ENCODE peak calls at places on chromosomes 1 and 21, in four cellular contexts. Z, M, T and N are unnamed samples. For H3K4me1, the result is how much of the 10 kb centered on the place peaks cover.

GRCh38 chr21:42113926-42114409 is 42.9 kb downstream of the UMODL1 start:
- DNase-seq in Z (no peak), M (no peak), T (no peak), N (no peak)

GRCh38 chr1:44254392-44254791 is 41.1 kb downstream of the DMAP1 start:
- DNase-seq in Z (no peak), M (no peak), T (no peak), N (no peak)

GRCh38 chr1:241411776-241412338 is 54.9 kb upstream of the RGS7 start:
- DNase-seq in Z (no peak), M (no peak), T (no peak), N (peak)

GRCh38 chr1:187665513-187665912 is 836.8 kb downstream of the PLA2G4A start:
- DNase-seq in Z (no peak), M (no peak), T (no peak), N (no peak)

GRCh38 chr1:150234647-150235435 is 1.1 kb downstream of the ANP32E start:
- DNase-seq in Z (peak), M (peak), T (peak), N (peak)

GRCh38 chr1:87449348-87449963 is 120.8 kb downstream of the LMO4 start:
- DNase-seq in Z (no peak), M (no peak), T (peak), N (no peak)

GRCh38 chr1:222064388-222065201 is 322.7 kb upstream of the DUSP10 start:
- DNase-seq in Z (no peak), M (no peak), T (peak), N (peak)

GRCh38 chr1:14909273-14909672 is 244.3 kb upstream of the TMEM51 start:
- DNase-seq in Z (no peak), M (no peak), T (no peak), N (no peak)

GRCh38 chr1:46246548-46247432 is 773 bp upstream of the RAD54L start:
- DNase-seq in Z (peak), M (no peak), T (no peak), N (peak)

GRCh38 chr1:238628130-238628529 is 737.4 kb upstream of the ZP4 start:
- DNase-seq in Z (no peak), M (no peak), T (no peak), N (no peak)

GRCh38 chr1:224234017-224234416 is 51.0 kb downstream of the DEGS1 start:
- DNase-seq in Z (no peak), M (no peak), T (no peak), N (no peak)

GRCh38 chr1:202860744-202861419 is 28.1 kb downstream of the RABIF start:
- DNase-seq in Z (peak), M (peak), T (peak), N (peak)

GRCh38 chr1:154863702-154864174 is 6.3 kb downstream of the KCNN3 start:
- DNase-seq in Z (no peak), M (peak), T (peak), N (peak)

GRCh38 chr1:230272557-230272956 is 153.6 kb downstream of the PGBD5 start:
- DNase-seq in Z (no peak), M (no peak), T (no peak), N (no peak)

GRCh38 chr1:219784660-219785391 is 143.5 kb downstream of the SLC30A10 start:
- DNase-seq in Z (no peak), M (no peak), T (peak), N (peak)

GRCh38 chr1:91121366-91121765 is 99.5 kb upstream of the ZNF644 start:
- DNase-seq in Z (no peak), M (no peak), T (no peak), N (no peak)

GRCh38 chr21:28298251-28298672 is 694.4 kb downstream of the LTN1 start:
- DNase-seq in Z (no peak), M (no peak), T (no peak), N (peak)

GRCh38 chr21:31366825-31367224 is 22.8 kb upstream of the TIAM1 start:
- DNase-seq in Z (peak), M (no peak), T (peak), N (peak)

GRCh38 chr1:229694053-229694693 is 68.1 kb downstream of the URB2 start:
- DNase-seq in Z (peak), M (peak), T (peak), N (peak)

GRCh38 chr1:232952514-232953175 is 2.2 kb downstream of the NTPCR start:
- DNase-seq in Z (peak), M (peak), T (peak), N (no peak)

GRCh38 chr1:153565529-153566374 is at the start of gene S100A2:
- DNase-seq in Z (peak), M (no peak), T (peak), N (peak)

GRCh38 chr1:61183471-61184034 is 101.2 kb downstream of the NFIA start:
- DNase-seq in Z (no peak), M (no peak), T (peak), N (no peak)

GRCh38 chr1:61182049-61182448 is 99.7 kb downstream of the NFIA start:
- DNase-seq in Z (no peak), M (no peak), T (peak), N (peak)

GRCh38 chr1:61184035-61184713 is 101.8 kb downstream of the NFIA start:
- DNase-seq in Z (peak), M (no peak), T (peak), N (peak)

GRCh38 chr1:61186753-61187152 is 104.4 kb downstream of the NFIA start:
- DNase-seq in Z (no peak), M (no peak), T (no peak), N (no peak)

GRCh38 chr1:61184714-61185106 is 102.3 kb downstream of the NFIA start:
- DNase-seq in Z (no peak), M (no peak), T (no peak), N (no peak)
- H3K4me1 ChIP-seq in Z (under half), M (under half), T (under half), N (under half)

DNA sequence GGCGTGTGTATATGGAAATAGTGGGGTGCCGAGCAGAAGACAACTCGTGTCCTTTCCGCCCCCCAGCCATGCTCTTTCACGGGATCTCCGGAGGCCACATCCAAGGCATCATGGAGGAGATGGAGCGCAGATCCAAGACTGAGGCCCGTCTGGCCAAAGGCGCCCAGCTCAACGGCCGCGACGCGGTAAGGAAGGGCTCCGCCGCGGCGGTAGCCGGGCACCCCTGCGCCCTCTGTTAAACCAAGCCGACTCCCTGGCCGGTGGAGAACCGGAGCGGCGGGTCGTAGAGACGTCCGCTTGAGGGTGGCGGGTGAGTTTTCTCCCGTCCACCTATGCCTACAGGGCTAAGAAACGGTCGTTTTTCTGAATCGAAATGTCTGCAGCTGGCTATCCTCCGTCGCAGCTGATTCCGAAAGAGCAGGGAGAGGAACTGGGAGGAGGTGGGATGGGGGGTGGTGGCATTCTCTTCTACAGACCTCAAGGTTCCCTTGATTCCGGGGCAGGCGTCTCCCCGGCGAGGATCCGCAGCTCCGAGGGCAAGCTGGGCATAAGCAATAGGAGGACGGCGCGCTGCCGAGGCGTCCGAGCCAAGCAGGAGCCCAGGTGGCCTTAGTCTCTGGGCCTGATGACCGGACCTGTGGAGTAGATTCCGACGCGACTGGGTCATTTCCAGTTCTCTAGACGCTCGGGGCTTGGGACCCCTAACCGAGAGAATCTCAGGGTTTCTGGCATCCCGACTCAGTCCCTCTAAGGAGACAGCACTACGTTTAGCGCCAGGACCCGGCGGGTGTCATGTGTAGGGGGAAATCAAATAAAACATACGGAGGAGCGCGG is 858 bp downstream of the LHX9 start:
- DNase-seq in Z (peak), M (peak), T (no peak), N (no peak)
- TF ChIP-seq EZH2 in Z (peak), M (peak), T (peak), N (peak)

GRCh38 chr1:32746130-32746529 is 43.6 kb upstream of the SYNC start:
- DNase-seq in Z (no peak), M (no peak), T (no peak), N (no peak)
- H3K4me1 ChIP-seq in Z (under half), M (under half), T (under half), N (under half)

DNA sequence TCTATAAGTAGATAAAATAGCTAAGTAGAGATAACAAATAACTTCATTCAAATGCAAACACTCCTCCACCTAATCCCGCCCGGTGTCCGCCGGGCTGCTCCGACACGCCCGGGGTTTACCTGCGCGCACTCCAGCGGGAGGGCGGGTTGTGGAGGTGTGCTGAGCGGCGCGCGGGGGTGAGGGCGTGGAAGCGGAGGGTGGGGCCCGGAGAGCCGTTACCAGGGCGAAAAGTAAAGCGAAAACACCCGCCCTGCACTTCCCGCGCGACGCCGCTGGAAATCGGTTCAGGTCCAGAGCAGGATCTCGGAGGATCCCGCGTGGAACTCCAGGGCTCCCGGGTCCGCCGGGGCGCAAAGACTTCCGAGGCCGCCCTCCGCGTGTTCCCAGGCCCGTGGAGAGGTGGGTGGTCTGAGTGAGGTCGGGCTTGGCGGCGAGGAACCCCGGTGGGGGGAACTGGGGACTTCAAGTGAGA is 1.8 kb upstream of the ATF3 start:
- DNase-seq in Z (peak), M (peak), T (no peak), N (no peak)
- TF ChIP-seq EZH2 in Z (peak), M (peak), T (no peak), N (peak)

DNA sequence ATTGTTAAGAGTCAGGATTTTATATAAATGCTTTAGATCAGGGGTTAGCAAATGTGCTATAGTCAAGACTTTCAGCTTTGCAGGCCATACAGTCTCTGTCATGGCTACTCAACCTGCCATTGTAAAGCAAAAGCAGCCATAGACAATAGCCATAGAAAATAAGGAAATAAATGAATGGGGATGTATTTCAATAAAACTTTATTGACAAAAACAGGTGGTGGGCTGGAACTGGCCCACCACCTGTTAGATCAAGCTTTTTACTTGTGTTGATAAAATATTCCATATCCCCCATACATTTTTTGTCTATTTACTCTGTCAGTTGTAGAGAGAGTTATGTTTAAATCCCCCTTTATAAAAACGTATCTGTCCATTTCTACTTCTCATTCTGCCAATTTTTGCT is 98.9 kb downstream of the HIVEP3 start:
- DNase-seq in Z (no peak), M (no peak), T (no peak), N (no peak)
- H3K4me1 ChIP-seq in Z (under half), M (under half), T (under half), N (under half)

GRCh38 chr21:36701912-36702621 is 3.2 kb downstream of the SIM2 start:
- DNase-seq in Z (no peak), M (peak), T (no peak), N (no peak)

GRCh38 chr21:36700295-36700960 is 1.5 kb downstream of the SIM2 start:
- DNase-seq in Z (no peak), M (peak), T (no peak), N (no peak)

GRCh38 chr21:36702622-36702968 is 3.7 kb downstream of the SIM2 start:
- DNase-seq in Z (no peak), M (no peak), T (no peak), N (no peak)

GRCh38 chr21:36699546-36700294 is 805 bp downstream of the SIM2 start:
- DNase-seq in Z (no peak), M (peak), T (no peak), N (no peak)

DNA sequence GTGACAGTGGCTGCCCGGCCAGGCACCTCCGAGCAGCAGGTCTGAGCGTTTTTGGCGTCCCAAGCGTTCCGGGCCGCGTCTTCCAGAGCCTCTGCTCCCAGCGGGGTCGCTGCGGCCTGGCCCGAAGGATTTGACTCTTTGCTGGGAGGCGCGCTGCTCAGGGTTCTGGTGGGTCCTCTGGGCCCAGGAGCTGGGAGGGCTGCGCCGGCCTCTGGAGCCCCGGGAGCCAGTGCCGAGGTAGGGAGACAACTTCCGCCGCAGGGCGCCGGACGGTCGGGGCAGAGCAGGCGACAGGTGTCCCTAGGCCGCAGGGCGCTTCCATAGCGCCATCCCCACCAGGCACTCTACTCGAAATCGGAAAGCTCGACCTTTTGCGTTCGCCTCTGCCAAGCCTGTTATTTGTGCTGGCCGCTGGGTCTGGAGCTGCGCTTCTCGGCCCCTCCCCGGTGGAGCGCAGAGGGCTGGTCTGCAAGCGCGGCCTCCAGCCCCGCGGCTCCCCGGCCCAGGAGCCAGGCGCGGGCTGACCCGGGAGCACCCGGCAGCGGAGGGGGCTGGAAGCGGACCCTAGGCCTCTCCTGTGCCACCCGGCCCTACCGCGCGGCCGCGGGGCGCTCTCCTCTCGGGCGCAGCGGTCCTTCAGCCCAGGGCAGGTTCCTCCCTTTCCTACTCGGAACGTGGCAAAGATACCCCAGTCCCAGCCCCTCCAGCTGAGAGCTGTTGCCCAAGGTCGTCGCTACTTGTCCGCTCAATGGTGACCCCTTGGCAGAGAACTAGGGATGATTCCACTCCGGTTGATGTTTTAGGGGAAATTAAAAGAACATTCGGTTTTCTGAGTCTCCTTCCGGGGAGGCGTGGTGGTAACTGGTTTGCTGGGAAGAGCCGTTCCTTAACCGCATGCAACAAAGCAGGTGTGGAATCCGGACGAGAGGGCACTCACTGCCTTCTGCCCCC is 2.3 kb downstream of the SIM2 start:
- DNase-seq in Z (no peak), M (peak), T (no peak), N (no peak)
- TF ChIP-seq EZH2 in Z (no peak), M (peak), T (peak), N (no peak)

DNA sequence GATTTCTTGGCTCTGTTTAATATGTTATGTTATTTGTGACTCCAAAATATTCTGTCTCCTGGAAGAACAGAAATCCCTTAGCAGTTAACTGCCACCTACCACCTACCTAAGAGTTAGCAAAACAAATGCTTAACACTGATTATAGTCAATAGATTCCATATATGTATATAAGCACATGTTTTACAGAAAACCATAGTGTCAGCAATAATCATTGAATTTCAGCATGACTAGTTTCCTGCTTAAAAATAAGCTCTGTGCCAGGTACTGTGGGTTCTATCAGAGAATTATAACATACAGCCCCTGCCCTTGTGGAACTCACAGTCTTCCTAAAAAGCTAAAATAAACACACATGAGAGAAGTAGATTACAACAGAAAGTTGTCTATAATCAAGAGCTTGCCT is 561.9 kb upstream of the CAMK1G start:
- DNase-seq in Z (no peak), M (no peak), T (no peak), N (no peak)
- H3K4me1 ChIP-seq in Z (under half), M (under half), T (under half), N (under half)

GRCh38 chr1:99327357-99327756 is 63.1 kb downstream of the PLPPR4 start:
- DNase-seq in Z (no peak), M (no peak), T (no peak), N (no peak)
- TF ChIP-seq EZH2 in Z (no peak), M (no peak), T (no peak), N (no peak)

GRCh38 chr1:112265946-112266345 is 130.1 kb upstream of the CTTNBP2NL start:
- DNase-seq in Z (no peak), M (no peak), T (no peak), N (no peak)
- H3K4me1 ChIP-seq in Z (under half), M (under half), T (under half), N (under half)

GRCh38 chr1:116556289-116557006 is 14.4 kb downstream of the CD58 start:
- DNase-seq in Z (peak), M (no peak), T (peak), N (peak)
- TF ChIP-seq EZH2 in Z (no peak), M (no peak), T (no peak), N (no peak)